ENCODE peak calls at places on chromosomes 11 and 22, in four cellular contexts. V is epithelial cell of esophagus; K is EL; F is effector memory CD8-positive, alpha-beta T cell. W is an unnamed sample.
A peak's percentile ranks its signal among the peaks of the same experiment; 100 is the strongest.

GRCh38 chr11:117361432-117361831 is 33.8 kb downstream of the CEP164 start:
- DNase-seq in V (no peak), K (no peak), F (no peak), W (no peak)

GRCh38 chr11:33735166-33735425 is 1.1 kb downstream of the CD59 start:
- DNase-seq in V (no peak), K (no peak), F (no peak), W (no peak)

GRCh38 chr22:44100411-44100810 is 76.3 kb downstream of the PARVB start:
- DNase-seq in V (no peak), K (no peak), F (no peak), W (no peak)

GRCh38 chr11:114448749-114449484 is 9.7 kb downstream of the REXO2 start:
- DNase-seq in V (peak; percentile 61), K (peak; percentile 11), F (no peak), W (no peak)

GRCh38 chr11:46099973-46100335 is 21.3 kb downstream of the PHF21A start:
- DNase-seq in V (no peak), K (peak; percentile 30), F (no peak), W (no peak)

GRCh38 chr11:68416070-68416578 is 44.4 kb upstream of the PPP6R3 start:
- DNase-seq in V (no peak), K (no peak), F (no peak), W (no peak)

GRCh38 chr11:107776062-107776461 is 64.2 kb upstream of the SLN start:
- DNase-seq in V (no peak), K (no peak), F (no peak), W (no peak)

GRCh38 chr11:126132319-126132718 is 69.7 kb upstream of the CDON start:
- DNase-seq in V (peak; percentile 59), K (peak; percentile 39), F (no peak), W (peak; percentile 67)

GRCh38 chr11:63274776-63275175 is 31.4 kb upstream of the SLC22A25 start:
- DNase-seq in V (peak; percentile 9), K (no peak), F (no peak), W (no peak)

GRCh38 chr11:27858901-27859300 is 158.6 kb upstream of the BDNF start:
- DNase-seq in V (no peak), K (no peak), F (no peak), W (no peak)

GRCh38 chr22:47631571-47632102 is 869.2 kb downstream of the TBC1D22A start:
- DNase-seq in V (no peak), K (no peak), F (no peak), W (no peak)

GRCh38 chr22:37746366-37747089 is 49.7 kb downstream of the TRIOBP start:
- DNase-seq in V (no peak), K (no peak), F (peak; percentile 7), W (no peak)

W was measured in RWPE1.